ENCODE peak calls at places on chromosomes 5 and 9, in nine cellular contexts. B is endothelial cell of umbilical vein, E is neural progenitor cell, W is IMR-90, D is fibroblast of mammary gland, S is tibial artery, G is coronary artery, O is fibroblast of the aortic adventitia, R is AG10803. T is an unnamed sample.
A peak's percentile ranks its signal among the peaks of the same experiment; 100 is the strongest.

GRCh38 chr5:140073296-140073695 is 30.2 kb upstream of the NRG2 start:
- DNase-seq in B (peak; percentile 31), E (no peak), W (peak; percentile 17), D (peak; percentile 28), S (no peak), G (no peak), O (peak; percentile 57), R (peak; percentile 22), T (peak; percentile 28)

GRCh38 chr5:124877501-124878146 is 131.2 kb upstream of the ZNF608 start:
- DNase-seq in B (no peak), E (no peak), W (no peak), D (no peak), S (no peak), G (no peak), O (no peak), R (no peak), T (no peak)

GRCh38 chr5:124725040-124725434 is 21.4 kb downstream of the ZNF608 start:
- DNase-seq in B (no peak), E (no peak), W (no peak), D (no peak), S (no peak), G (no peak), O (no peak), R (no peak), T (no peak)

GRCh38 chr9:7121664-7122063 is 363.9 kb downstream of the KDM4C start:
- DNase-seq in B (no peak), E (no peak), W (no peak), D (no peak), S (no peak), G (no peak), O (no peak), R (no peak), T (no peak)

GRCh38 chr9:98887918-98888510 is 55.7 kb upstream of the COL15A1 start:
- DNase-seq in B (no peak), E (no peak), W (peak; percentile 45), D (peak; percentile 33), S (no peak), G (no peak), O (no peak), R (no peak), T (peak; percentile 63)

GRCh38 chr9:90611568-90611967 is 31.1 kb downstream of the DIRAS2 start:
- DNase-seq in B (no peak), E (no peak), W (no peak), D (no peak), S (no peak), G (no peak), O (no peak), R (no peak), T (no peak)

GRCh38 chr5:53923969-53924876 is 363.8 kb downstream of the NDUFS4 start:
- DNase-seq in B (no peak), E (no peak), W (peak; percentile 62), D (peak; percentile 54), S (no peak), G (no peak), O (peak; percentile 47), R (peak; percentile 27), T (peak; percentile 44)

GRCh38 chr9:73199886-73200285 is 48.2 kb downstream of the ANXA1 start:
- DNase-seq in B (peak; percentile 25), E (peak; percentile 68), W (no peak), D (no peak), S (no peak), G (no peak), O (no peak), R (no peak), T (no peak)

GRCh38 chr5:14204785-14205321 is 61.7 kb downstream of the TRIO start:
- DNase-seq in B (peak; percentile 93), E (no peak), W (peak; percentile 82), D (peak; percentile 87), S (peak; percentile 68), G (no peak), O (peak; percentile 88), R (peak; percentile 87), T (peak; percentile 93)

GRCh38 chr5:138544171-138545134 is 1.4 kb upstream of the ETF1 start:
- DNase-seq in B (peak; percentile 36), E (peak; percentile 4), W (peak; percentile 47), D (peak; percentile 69), S (peak; percentile 32), G (peak; percentile 74), O (peak; percentile 51), R (peak; percentile 29), T (peak; percentile 44)

GRCh38 chr5:164555809-164556208 is 1050.4 kb downstream of the MAT2B start:
- DNase-seq in B (no peak), E (no peak), W (peak; percentile 24), D (no peak), S (no peak), G (no peak), O (no peak), R (no peak), T (no peak)

GRCh38 chr9:111937781-111938426 is 41.3 kb downstream of the UGCG start:
- DNase-seq in B (peak; percentile 52), E (no peak), W (peak; percentile 83), D (peak; percentile 81), S (peak; percentile 48), G (no peak), O (peak; percentile 79), R (peak; percentile 42), T (peak; percentile 58)

GRCh38 chr5:133664422-133664821 is 52.1 kb upstream of the FSTL4 start:
- DNase-seq in B (no peak), E (no peak), W (peak; percentile 1), D (peak; percentile 59), S (no peak), G (no peak), O (no peak), R (peak; percentile 1), T (no peak)

GRCh38 chr5:132497488-132497997 is 7.0 kb upstream of the IRF1 start:
- DNase-seq in B (peak; percentile 90), E (no peak), W (peak; percentile 95), D (peak; percentile 90), S (peak; percentile 80), G (peak; percentile 91), O (peak; percentile 94), R (peak; percentile 94), T (peak; percentile 94)

GRCh38 chr5:158174918-158175663 is 316.1 kb upstream of the CLINT1 start:
- DNase-seq in B (peak; percentile 72), E (peak; percentile 92), W (peak; percentile 56), D (peak; percentile 80), S (peak; percentile 75), G (no peak), O (peak; percentile 79), R (peak; percentile 70), T (peak; percentile 69)

GRCh38 chr9:29866556-29866955 is 2293.3 kb upstream of the C9orf72 start:
- DNase-seq in B (no peak), E (peak; percentile 4), W (no peak), D (no peak), S (no peak), G (no peak), O (no peak), R (no peak), T (no peak)

GRCh38 chr5:149254506-149254905 is 17.2 kb upstream of the AFAP1L1 start:
- DNase-seq in B (no peak), E (peak; percentile 52), W (peak; percentile 48), D (peak; percentile 23), S (no peak), G (no peak), O (peak; percentile 29), R (peak; percentile 33), T (peak; percentile 47)

GRCh38 chr9:116238225-116238624 is 84.6 kb downstream of the PAPPA start:
- DNase-seq in B (no peak), E (no peak), W (peak; percentile 93), D (peak; percentile 90), S (no peak), G (no peak), O (peak; percentile 91), R (peak; percentile 88), T (peak; percentile 88)

DNA sequence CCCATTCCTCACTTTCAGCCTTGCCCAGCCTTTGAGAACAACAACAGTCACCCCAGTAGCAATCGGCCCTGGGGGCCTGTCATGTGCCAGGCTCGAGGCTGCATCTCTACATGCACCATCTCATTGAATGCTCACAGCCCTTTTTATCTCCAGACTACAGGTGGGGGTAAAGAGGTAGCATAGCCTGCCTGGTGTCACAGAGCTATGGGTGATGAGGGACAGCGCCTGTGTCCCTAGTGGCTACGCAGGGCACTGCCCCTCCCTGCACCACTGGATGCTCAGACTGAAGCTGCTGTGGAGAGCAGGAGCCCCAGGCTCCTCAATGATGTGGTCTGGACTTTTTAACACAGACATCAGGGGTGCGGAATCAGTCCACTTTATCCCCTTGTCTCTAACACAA is 2.8 kb downstream of the CAMK2A start:
- DNase-seq in B (no peak), E (peak; percentile 75), W (no peak), D (no peak), S (no peak), G (no peak), O (no peak), R (no peak), T (no peak)
- TF ChIP-seq CTCF in B (peak; percentile 35), E (peak; percentile 62), W (peak; percentile 11), D (no peak), S (no peak), G (no peak), O (peak; percentile 6), R (no peak), T (peak; percentile 28)

GRCh38 chr9:75033789-75034473 is 5.8 kb upstream of the CARNMT1 start:
- DNase-seq in B (no peak), E (no peak), W (peak; percentile 79), D (no peak), S (no peak), G (no peak), O (no peak), R (no peak), T (peak; percentile 24)
- H3K4me3 ChIP-seq in B (no peak overlapping the region), E (no peak overlapping the region), W (no peak overlapping the region), D (no peak overlapping the region), S (no peak overlapping the region), G (no peak overlapping the region), O (no peak overlapping the region), R (no peak overlapping the region), T (no peak overlapping the region)

DNA sequence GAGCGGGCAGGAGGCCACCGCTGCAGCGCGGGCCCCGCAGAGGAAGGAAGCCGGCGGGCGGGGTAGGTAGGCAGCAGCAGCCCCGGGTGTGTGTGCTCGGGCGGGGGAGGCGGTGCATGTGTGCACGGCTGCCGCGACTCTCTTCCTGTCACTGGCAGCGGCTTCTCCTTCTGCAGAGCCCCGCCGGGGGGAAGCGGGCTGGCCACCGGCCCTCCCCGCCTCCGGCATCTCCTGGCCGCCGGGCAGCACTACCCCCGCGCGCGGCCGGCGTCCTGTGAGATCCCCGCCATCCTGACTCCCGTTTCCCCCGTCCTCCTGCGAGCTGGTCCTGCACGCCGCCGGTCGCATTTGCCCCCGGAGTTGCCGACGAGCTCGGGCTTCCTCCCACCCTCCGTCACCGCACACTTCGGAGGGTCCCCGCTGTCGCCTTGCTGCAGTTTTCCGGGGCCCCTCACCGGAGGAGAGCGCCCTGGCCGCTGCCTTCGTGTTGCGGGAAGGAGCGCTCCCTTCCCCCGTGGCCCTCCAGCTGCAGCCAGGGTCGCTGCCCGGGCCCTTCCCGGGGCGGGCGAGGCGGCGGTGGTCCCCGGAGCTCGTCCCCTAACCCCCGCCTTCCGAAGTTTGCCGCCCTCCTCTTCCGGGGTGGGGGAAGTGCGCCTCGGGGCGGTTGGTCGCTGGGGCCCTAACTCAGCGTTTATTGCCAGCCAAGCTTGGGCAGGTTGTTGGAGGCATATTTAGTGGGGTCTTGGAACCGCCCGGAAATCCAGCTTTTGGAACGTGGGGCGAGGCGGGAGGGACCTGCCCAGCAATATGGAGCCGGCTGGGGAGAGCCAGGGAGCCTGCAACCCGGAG is 556 bp downstream of the PIK3R1 start:
- DNase-seq in B (no peak), E (peak; percentile 70), W (peak; percentile 48), D (no peak), S (peak; percentile 62), G (peak; percentile 79), O (no peak), R (no peak), T (peak; percentile 40)
- TF ChIP-seq CTCF in B (no peak), E (peak; percentile 8), W (no peak), D (no peak), S (no peak), G (no peak), O (no peak), R (no peak), T (no peak)

GRCh38 chr9:16868706-16869105 is 1.8 kb downstream of the BNC2 start:
- DNase-seq in B (no peak), E (no peak), W (peak; percentile 28), D (peak; percentile 44), S (no peak), G (no peak), O (peak; percentile 63), R (no peak), T (peak; percentile 77)
- H3K4me3 ChIP-seq in B (no peak overlapping the region), E (no peak overlapping the region), W (peak overlapping the region; percentile 89), D (peak overlapping the region; percentile 86), S (no peak overlapping the region), G (peak overlapping the region; percentile 80), O (peak overlapping the region; percentile 85), R (peak overlapping the region; percentile 77), T (peak overlapping the region; percentile 87)